ENCODE peak calls at places on chromosome 6, in four cellular contexts. N is tibial nerve; D is stimulated activated CD4-positive, alpha-beta T cell treated with anti-CD3 and anti-CD28 coated beads, Interleukin-4, amount 100 ng/mL, for 1 hour; Z is A172. F is an unnamed sample.

GRCh38 chr6:79413562-79414002 is 123.6 kb downstream of the LCA5 start:
- DNase-seq in D (no peak), N (no peak), Z (no peak), F (no peak)

GRCh38 chr6:112231609-112232060 is 22.7 kb downstream of the LAMA4 start:
- DNase-seq in Z (peak), D (no peak), N (no peak), F (no peak)

GRCh38 chr6:145374566-145374965 is 360.8 kb downstream of the EPM2A start:
- DNase-seq in Z (no peak), D (no peak), N (no peak), F (no peak)

GRCh38 chr6:12963566-12963965 is 247.0 kb downstream of the PHACTR1 start:
- DNase-seq in N (no peak), Z (no peak), D (no peak), F (no peak)

GRCh38 chr6:166493427-166494100 is 92.9 kb downstream of the RAMACL start:
- DNase-seq in D (no peak), N (no peak), Z (no peak), F (no peak)

GRCh38 chr6:46925563-46926253 is 4.0 kb upstream of the ADGRF5 start:
- DNase-seq in D (no peak), Z (no peak), N (no peak), F (peak)

GRCh38 chr6:112574190-112574589 is 227.1 kb downstream of the RFPL4B start:
- DNase-seq in N (no peak), D (no peak), Z (no peak), F (no peak)

GRCh38 chr6:170175644-170176620 is 114.9 kb downstream of the DLL1 start:
- DNase-seq in Z (no peak), D (no peak), N (no peak), F (no peak)

GRCh38 chr6:144063246-144063743 is 32.1 kb downstream of the SF3B5 start:
- DNase-seq in Z (no peak), D (peak), N (no peak), F (no peak)

GRCh38 chr6:155778336-155778735 is 322.7 kb upstream of the NOX3 start:
- DNase-seq in Z (no peak), D (no peak), N (no peak), F (no peak)

GRCh38 chr6:144413418-144413817 is 128.3 kb downstream of the UTRN start:
- DNase-seq in Z (peak), D (no peak), N (no peak), F (peak)

GRCh38 chr6:99026135-99026534 is 78.4 kb upstream of the FBXL4 start:
- DNase-seq in D (no peak), Z (peak), N (no peak), F (no peak)

GRCh38 chr6:169320013-169320412 is 66.4 kb upstream of the THBS2 start:
- DNase-seq in N (no peak), D (no peak), Z (no peak), F (no peak)

GRCh38 chr6:128919831-128920230 is 36.9 kb downstream of the LAMA2 start:
- DNase-seq in N (no peak), Z (no peak), D (no peak), F (no peak)

F was measured in MG63.